ENCODE peak calls at places on chromosome 22, in five cellular contexts. W, U, I, N and J are unnamed samples.

GRCh38 chr22:40911772-40912171 is 39.4 kb upstream of the RBX1 start:
- DNase-seq in W (no peak), U (no peak), I (no peak), N (no peak), J (no peak)

GRCh38 chr22:19275919-19276600 is 15.5 kb downstream of the CLTCL1 start:
- DNase-seq in W (no peak), U (no peak), I (no peak), N (no peak), J (no peak)

GRCh38 chr22:33723915-33724314 is 196.4 kb downstream of the LARGE1 start:
- DNase-seq in W (no peak), U (no peak), I (no peak), N (no peak), J (no peak)

GRCh38 chr22:31291716-31292644 is at the start of gene PIK3IP1:
- DNase-seq in W (peak; percentile 71), U (peak; percentile 58), I (peak; percentile 80), N (peak; percentile 79), J (no peak)

GRCh38 chr22:41998361-41999261 is at the start of gene WBP2NL:
- DNase-seq in W (peak; percentile 29), U (peak; percentile 15), I (no peak), N (peak; percentile 84), J (no peak)

GRCh38 chr22:46830001-46830715 is 67.7 kb downstream of the TBC1D22A start:
- DNase-seq in W (no peak), U (no peak), I (no peak), N (no peak), J (no peak)

GRCh38 chr22:46300491-46300890 is 3.8 kb downstream of the GTSE1 start:
- DNase-seq in W (no peak), U (no peak), I (no peak), N (no peak), J (no peak)

GRCh38 chr22:42803454-42803853 is 53.6 kb downstream of the ARFGAP3 start:
- DNase-seq in W (no peak), U (no peak), I (no peak), N (no peak), J (no peak)

GRCh38 chr22:41587347-41587723 is 2.3 kb downstream of the PMM1 start:
- DNase-seq in W (no peak), U (no peak), I (no peak), N (no peak), J (no peak)

GRCh38 chr22:28246392-28246791 is 327.3 kb upstream of the PITPNB start:
- DNase-seq in W (no peak), U (no peak), I (no peak), N (no peak), J (no peak)

GRCh38 chr22:28105396-28105795 is 186.3 kb upstream of the PITPNB start:
- DNase-seq in W (no peak), U (no peak), I (no peak), N (no peak), J (no peak)

GRCh38 chr22:27086080-27086479 is 428.7 kb downstream of the MIAT start:
- DNase-seq in W (no peak), U (no peak), I (no peak), N (no peak), J (no peak)

GRCh38 chr22:33105501-33105911 is 47.3 kb upstream of the SYN3 start:
- DNase-seq in W (peak; percentile 42), U (no peak), I (peak; percentile 8), N (no peak), J (no peak)

GRCh38 chr22:49268924-49269323 is 558.7 kb downstream of the BRD1 start:
- DNase-seq in W (no peak), U (no peak), I (no peak), N (no peak), J (no peak)

GRCh38 chr22:30785527-30785926 is 90.9 kb downstream of the OSBP2 start:
- DNase-seq in W (no peak), U (no peak), I (no peak), N (no peak), J (no peak)

GRCh38 chr22:17064498-17065100 is 20.2 kb upstream of the IL17RA start:
- DNase-seq in W (no peak), U (no peak), I (no peak), N (no peak), J (no peak)

GRCh38 chr22:27181537-27181936 is 524.1 kb downstream of the MIAT start:
- DNase-seq in W (no peak), U (no peak), I (no peak), N (no peak), J (no peak)

GRCh38 chr22:18970948-18971315 is 34.8 kb upstream of the PRODH start:
- DNase-seq in W (no peak), U (no peak), I (no peak), N (no peak), J (no peak)

GRCh38 chr22:31958625-31959239 is 14.4 kb downstream of the YWHAH start:
- DNase-seq in W (no peak), U (no peak), I (no peak), N (no peak), J (no peak)

GRCh38 chr22:26502688-26503561 is 9.3 kb downstream of the TFIP11 start:
- DNase-seq in W (no peak), U (no peak), I (peak; percentile 58), N (peak; percentile 56), J (no peak)

GRCh38 chr22:33658775-33659174 is 261.5 kb downstream of the LARGE1 start:
- DNase-seq in W (no peak), U (no peak), I (no peak), N (no peak), J (no peak)

GRCh38 chr22:20671409-20672081 is 102.4 kb upstream of the SERPIND1 start:
- DNase-seq in W (no peak), U (no peak), I (no peak), N (no peak), J (no peak)

GRCh38 chr22:48781868-48782267 is 1045.8 kb downstream of the BRD1 start:
- DNase-seq in W (no peak), U (no peak), I (no peak), N (no peak), J (no peak)

DNA sequence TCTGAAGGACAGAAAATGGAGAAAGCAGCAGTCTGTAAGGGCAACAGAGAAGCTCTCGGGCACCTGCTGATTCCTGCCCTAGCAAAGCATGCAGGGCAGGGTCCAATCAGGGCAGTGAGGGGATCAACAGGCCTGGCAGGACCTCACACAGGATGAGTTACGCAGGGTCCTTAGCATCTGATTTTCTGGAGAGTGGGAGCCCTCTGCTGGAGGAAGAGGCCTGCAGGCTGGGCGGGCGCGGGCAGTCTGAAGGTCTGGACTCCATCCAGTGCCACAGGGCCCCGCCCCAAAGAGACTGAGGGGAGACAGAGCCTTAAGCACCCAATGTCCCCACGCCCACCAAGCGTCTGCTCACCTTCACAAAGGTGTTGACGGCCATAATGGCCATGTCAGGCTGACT is 28.9 kb downstream of the AP1B1 start:
- DNase-seq in W (no peak), U (no peak), I (peak; percentile 57), N (no peak), J (no peak)
- TF ChIP-seq CTCF in W (peak; percentile 79), U (peak; percentile 56), I (peak; percentile 51), N (no peak), J (peak; percentile 40)

GRCh38 chr22:50575426-50575941 is 2.7 kb downstream of the CPT1B start:
- DNase-seq in W (no peak), U (no peak), I (no peak), N (no peak), J (no peak)

GRCh38 chr22:50577697-50577986 is 585 bp downstream of the CPT1B start:
- DNase-seq in W (no peak), U (no peak), I (no peak), N (no peak), J (no peak)

GRCh38 chr22:50576806-50577696 is 1.2 kb downstream of the CPT1B start:
- DNase-seq in W (no peak), U (no peak), I (no peak), N (no peak), J (no peak)

GRCh38 chr22:50574383-50574755 is 3.9 kb downstream of the CPT1B start:
- DNase-seq in W (no peak), U (no peak), I (no peak), N (no peak), J (no peak)

DNA sequence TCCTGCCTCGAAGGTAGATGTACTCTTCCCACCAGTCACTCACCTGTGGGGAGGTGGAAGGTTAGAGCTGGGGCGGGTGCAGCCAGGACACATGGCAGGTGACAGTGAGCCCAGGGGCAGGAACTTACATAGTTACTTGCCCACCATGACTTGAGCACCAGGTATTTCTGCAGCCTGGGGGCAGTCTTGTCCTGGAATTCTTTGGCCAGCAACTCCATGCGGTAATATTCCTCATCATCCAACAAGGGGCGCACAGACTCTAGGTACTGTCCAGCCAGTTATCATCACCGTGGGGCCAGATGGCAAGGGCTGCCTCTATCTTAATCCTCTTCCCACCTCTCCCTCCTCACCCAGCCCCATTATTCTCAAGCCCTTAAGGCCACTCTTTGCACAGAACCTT is 2.2 kb downstream of the CPT1B start:
- DNase-seq in W (peak; percentile 32), U (no peak), I (peak; percentile 20), N (no peak), J (no peak)
- TF ChIP-seq CTCF in W (peak; percentile 58), U (no peak), I (peak; percentile 36), N (no peak), J (no peak)

GRCh38 chr22:37546436-37547248 is 13.6 kb upstream of the CDC42EP1 start:
- DNase-seq in W (no peak), U (no peak), I (no peak), N (no peak), J (no peak)

GRCh38 chr22:37547249-37547741 is 13.0 kb upstream of the CDC42EP1 start:
- DNase-seq in W (no peak), U (no peak), I (no peak), N (no peak), J (no peak)

GRCh38 chr22:37551981-37552380 is 8.3 kb upstream of the CDC42EP1 start:
- DNase-seq in W (no peak), U (no peak), I (no peak), N (no peak), J (no peak)

GRCh38 chr22:37552560-37553163 is 7.6 kb upstream of the CDC42EP1 start:
- DNase-seq in W (no peak), U (no peak), I (peak; percentile 67), N (no peak), J (no peak)

DNA sequence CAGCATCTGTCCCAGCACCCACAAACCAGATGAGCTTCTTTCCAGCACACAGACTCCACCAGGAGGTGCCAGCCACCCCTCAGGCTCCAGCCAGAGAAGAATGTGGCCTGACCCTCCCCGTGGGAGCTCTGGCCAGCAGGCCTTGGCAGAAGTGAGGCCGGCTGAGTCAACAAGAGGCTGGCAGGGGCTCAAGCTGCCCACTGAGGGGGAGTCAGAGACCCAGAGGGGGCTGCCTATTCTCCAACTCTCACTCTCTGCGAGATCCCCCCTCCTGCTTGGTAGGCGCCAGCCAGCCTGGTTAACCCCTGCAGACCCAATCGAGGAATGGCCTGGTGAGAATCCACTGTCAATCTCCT is 10.6 kb upstream of the CDC42EP1 start:
- DNase-seq in W (no peak), U (no peak), I (no peak), N (no peak), J (no peak)
- TF ChIP-seq CTCF in W (peak; percentile 68), U (peak; percentile 40), I (no peak), N (no peak), J (no peak)

GRCh38 chr22:23549198-23549595 is 30.9 kb downstream of the IGLL1 start:
- DNase-seq in W (no peak), U (no peak), I (no peak), N (no peak), J (no peak)

GRCh38 chr22:23550049-23550650 is 29.9 kb downstream of the IGLL1 start:
- DNase-seq in W (no peak), U (no peak), I (no peak), N (no peak), J (no peak)

GRCh38 chr22:23551385-23551784 is 28.7 kb downstream of the IGLL1 start:
- DNase-seq in W (no peak), U (no peak), I (no peak), N (no peak), J (no peak)

GRCh38 chr22:23548501-23549197 is 31.4 kb downstream of the IGLL1 start:
- DNase-seq in W (no peak), U (no peak), I (no peak), N (no peak), J (no peak)

GRCh38 chr22:23547818-23548500 is 32.1 kb downstream of the IGLL1 start:
- DNase-seq in W (no peak), U (no peak), I (no peak), N (no peak), J (no peak)
- TF ChIP-seq CTCF in W (no peak), U (no peak), I (no peak), N (no peak), J (no peak)